ENCODE peak calls at places on chromosomes 12 and 14, in seven cellular contexts. U is NB4, Q is foreskin fibroblast, J is esophagus squamous epithelium, R is tibial nerve, L is mammary epithelial cell, S is HCT116. V is an unnamed sample.

GRCh38 chr14:89912667-89913211 is 41.8 kb downstream of the EFCAB11 start:
- DNase-seq in S (no peak), U (no peak), L (peak), Q (peak), J (no peak), R (no peak), V (no peak)

GRCh38 chr14:54127526-54127925 is 170.9 kb upstream of the BMP4 start:
- DNase-seq in J (no peak), L (peak), R (no peak), S (no peak), U (no peak), Q (peak), V (no peak)

GRCh38 chr14:103889313-103890051 is 38.8 kb upstream of the TDRD9 start:
- DNase-seq in U (no peak), S (no peak), R (no peak), J (no peak), L (peak), Q (no peak), V (no peak)

GRCh38 chr12:6923851-6924250 is 3.9 kb upstream of the ATN1 start:
- DNase-seq in U (no peak), J (no peak), R (no peak), S (no peak), L (no peak), Q (no peak), V (no peak)

GRCh38 chr12:108587826-108588225 is 10.1 kb downstream of the TMEM119 start:
- DNase-seq in S (no peak), U (no peak), R (no peak), Q (no peak), J (no peak), L (no peak), V (no peak)

GRCh38 chr12:64392221-64392620 is 1.7 kb upstream of the C12orf56 start:
- DNase-seq in L (peak), U (peak), J (no peak), Q (peak), S (no peak), R (no peak), V (no peak)

GRCh38 chr14:95486875-95487668 is 29.4 kb downstream of the SYNE3 start:
- DNase-seq in R (no peak), S (no peak), J (no peak), Q (no peak), L (no peak), U (no peak), V (no peak)

GRCh38 chr12:94779520-94779919 is 129.2 kb upstream of the TMCC3 start:
- DNase-seq in L (peak), J (no peak), Q (peak), S (no peak), R (no peak), U (no peak), V (no peak)

GRCh38 chr14:20676072-20676471 is 8.3 kb upstream of the RNASE4 start:
- DNase-seq in L (no peak), Q (no peak), U (no peak), R (no peak), J (no peak), S (no peak), V (no peak)

GRCh38 chr14:88043523-88043922 is 38.6 kb downstream of the GPR65 start:
- DNase-seq in J (no peak), Q (no peak), S (no peak), U (no peak), L (no peak), R (no peak), V (no peak)

GRCh38 chr12:31634620-31635019 is 24.9 kb upstream of the ETFBKMT start:
- DNase-seq in L (no peak), R (no peak), Q (no peak), U (no peak), J (no peak), S (no peak), V (no peak)

GRCh38 chr14:94005324-94005723 is 8.2 kb downstream of the CCDC197 start:
- DNase-seq in S (no peak), J (no peak), L (no peak), U (no peak), Q (peak), R (no peak), V (no peak)

GRCh38 chr14:63770187-63770807 is 42.4 kb upstream of the SGPP1 start:
- DNase-seq in U (peak), R (no peak), J (no peak), L (peak), Q (peak), S (peak), V (peak)

GRCh38 chr14:91257328-91258020 is 13.0 kb upstream of the GPR68 start:
- DNase-seq in J (no peak), Q (no peak), S (no peak), L (no peak), R (no peak), U (no peak), V (no peak)

GRCh38 chr12:52025301-52026172 is 18.8 kb downstream of the TAMALIN start:
- DNase-seq in Q (peak), J (no peak), R (peak), L (peak), U (peak), S (peak), V (peak)

GRCh38 chr14:93023039-93023438 is 92.7 kb downstream of the ITPK1 start:
- DNase-seq in Q (no peak), S (peak), U (peak), L (no peak), J (no peak), R (no peak), V (no peak)

GRCh38 chr12:93247313-93248057 is 130.2 kb upstream of the NUDT4 start:
- DNase-seq in Q (no peak), U (no peak), J (no peak), L (no peak), R (no peak), S (no peak), V (no peak)

GRCh38 chr12:115932073-115932472 is 345.4 kb downstream of the MED13L start:
- DNase-seq in J (no peak), R (no peak), S (no peak), Q (no peak), U (peak), L (no peak), V (no peak)

GRCh38 chr12:105742567-105742874 is 396.2 kb downstream of the NUAK1 start:
- DNase-seq in Q (no peak), S (no peak), J (no peak), L (no peak), R (no peak), U (no peak), V (no peak)

GRCh38 chr14:77040995-77041744 is 12.7 kb upstream of the IRF2BPL start:
- DNase-seq in R (no peak), J (no peak), Q (no peak), L (no peak), S (no peak), U (peak), V (no peak)

GRCh38 chr12:132359971-132360370 is 30.6 kb upstream of the GALNT9 start:
- DNase-seq in S (no peak), J (no peak), Q (no peak), L (no peak), R (no peak), U (peak), V (no peak)

GRCh38 chr14:32014498-32014897 is 62.6 kb upstream of the ARHGAP5 start:
- DNase-seq in L (no peak), J (no peak), U (no peak), R (no peak), S (no peak), Q (no peak), V (no peak)

GRCh38 chr12:110279561-110279960 is 1.5 kb upstream of the ATP2A2 start:
- DNase-seq in U (no peak), L (no peak), J (no peak), S (no peak), R (no peak), Q (no peak), V (no peak)
- H3K4me3 ChIP-seq in U (no peak), L (no peak), J (no peak), S (no peak), R (no peak), Q (no peak), V (no peak)

GRCh38 chr14:106039400-106039799 is 513.0 kb downstream of the TMEM121 start:
- DNase-seq in J (no peak), S (peak), U (peak), Q (no peak), L (no peak), R (no peak), V (peak)
- TF ChIP-seq CTCF in J (peak), S (peak), U (peak), Q (no peak), L (no peak), R (no peak), V (peak)

GRCh38 chr14:80906946-80907345 is 34.6 kb downstream of the CEP128 start:
- DNase-seq in S (no peak), J (no peak), L (no peak), Q (peak), U (no peak), R (no peak), V (no peak)
- H3K4me3 ChIP-seq in S (no peak), J (no peak), L (no peak), Q (peak), U (no peak), R (no peak), V (no peak)

DNA sequence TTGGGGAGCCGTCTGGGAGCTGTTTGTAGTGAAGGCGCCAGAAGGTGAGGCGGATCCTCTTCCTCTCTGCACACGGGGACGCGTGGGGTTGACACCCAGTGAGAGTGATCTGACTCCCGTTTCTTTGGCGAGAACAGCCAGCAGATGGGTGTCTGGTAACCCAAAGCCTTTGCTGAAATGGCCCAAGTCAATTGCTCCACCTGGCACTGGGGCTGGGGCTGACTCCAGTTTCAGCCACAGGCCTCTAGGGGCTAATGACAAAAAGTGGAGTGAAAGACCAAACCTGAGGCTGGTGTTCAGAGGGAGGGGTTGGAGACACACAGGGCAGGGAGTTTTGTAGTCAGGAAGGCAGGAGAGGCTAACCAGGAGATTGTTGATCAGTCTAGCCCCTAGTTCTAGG is 87.0 kb downstream of the FRMD6 start:
- DNase-seq in L (no peak), Q (no peak), U (peak), J (no peak), S (peak), R (no peak), V (no peak)
- TF ChIP-seq CTCF in L (peak), Q (no peak), U (no peak), J (no peak), S (peak), R (no peak), V (no peak)

V was measured in LNCaP clone FGC.